ENCODE peak calls at places on chromosomes 13 and 19, in ten cellular contexts. E is PC-9; F is heart left ventricle; J is RWPE1; Z is substantia nigra; U is body of pancreas; G is CD8-positive, alpha-beta T cell; M is CD4-positive, CD25-positive, alpha-beta regulatory T cell; W is tibial artery; H is adrenal gland. Q is an unnamed sample.
A peak's percentile ranks its signal among the peaks of the same experiment; 100 is the strongest.

GRCh38 chr19:55315956-55316525 is 9.1 kb downstream of the TMEM150B start:
- DNase-seq in E (no peak), F (no peak), J (peak; percentile 36), Z (no peak), U (no peak), G (no peak), M (no peak), W (no peak), H (no peak), Q (no peak)

GRCh38 chr19:15323496-15324235 is 8.7 kb downstream of the BRD4 start:
- DNase-seq in E (no peak), F (no peak), J (peak; percentile 45), Z (no peak), U (peak; percentile 73), G (no peak), M (no peak), W (peak; percentile 86), H (peak; percentile 77), Q (peak; percentile 45)

GRCh38 chr19:53908106-53908932 is 759 bp upstream of the CACNG7 start:
- DNase-seq in E (peak; percentile 31), F (no peak), J (peak; percentile 39), Z (peak; percentile 89), U (peak; percentile 27), G (no peak), M (peak; percentile 18), W (no peak), H (no peak), Q (peak; percentile 36)

GRCh38 chr13:33303885-33304284 is 18.3 kb upstream of the STARD13 start:
- DNase-seq in E (no peak), F (no peak), J (no peak), Z (no peak), U (no peak), G (no peak), M (no peak), W (no peak), H (no peak), Q (no peak)

GRCh38 chr19:57830071-57830602 is at the start of gene ZNF587B:
- DNase-seq in E (peak; percentile 47), F (peak; percentile 79), J (no peak), Z (peak; percentile 38), U (peak; percentile 64), G (no peak), M (no peak), W (peak; percentile 78), H (peak; percentile 49), Q (peak; percentile 78)

GRCh38 chr13:114064516-114065140 is 67.8 kb downstream of the RASA3 start:
- DNase-seq in E (peak; percentile 44), F (peak; percentile 64), J (peak; percentile 35), Z (peak; percentile 83), U (no peak), G (no peak), M (no peak), W (no peak), H (peak; percentile 41), Q (no peak)

GRCh38 chr19:8423821-8424223 is 10.7 kb downstream of the MARCHF2 start:
- DNase-seq in E (peak; percentile 91), F (peak; percentile 94), J (peak; percentile 82), Z (peak; percentile 38), U (peak; percentile 90), G (no peak), M (no peak), W (peak; percentile 98), H (peak; percentile 98), Q (peak; percentile 96)

GRCh38 chr13:26062853-26063444 is 11.1 kb upstream of the SHISA2 start:
- DNase-seq in E (no peak), F (no peak), J (peak; percentile 50), Z (peak; percentile 22), U (peak; percentile 47), G (no peak), M (peak; percentile 51), W (no peak), H (peak; percentile 23), Q (no peak)

GRCh38 chr13:98997738-98998641 is 20.1 kb upstream of the DOCK9 start:
- DNase-seq in E (peak; percentile 63), F (no peak), J (peak; percentile 85), Z (no peak), U (no peak), G (no peak), M (no peak), W (no peak), H (peak; percentile 50), Q (no peak)

GRCh38 chr13:24071423-24072075 is 89.0 kb upstream of the SPATA13 start:
- DNase-seq in E (no peak), F (no peak), J (no peak), Z (no peak), U (no peak), G (no peak), M (no peak), W (no peak), H (no peak), Q (no peak)

GRCh38 chr13:97567510-97568243 is 133.7 kb downstream of the RAP2A start:
- DNase-seq in E (peak; percentile 74), F (no peak), J (peak; percentile 59), Z (no peak), U (peak; percentile 63), G (no peak), M (no peak), W (peak; percentile 66), H (no peak), Q (no peak)

GRCh38 chr13:73220966-73221720 is 162.3 kb downstream of the KLF5 start:
- DNase-seq in E (no peak), F (no peak), J (no peak), Z (no peak), U (no peak), G (no peak), M (no peak), W (no peak), H (no peak), Q (no peak)

DNA sequence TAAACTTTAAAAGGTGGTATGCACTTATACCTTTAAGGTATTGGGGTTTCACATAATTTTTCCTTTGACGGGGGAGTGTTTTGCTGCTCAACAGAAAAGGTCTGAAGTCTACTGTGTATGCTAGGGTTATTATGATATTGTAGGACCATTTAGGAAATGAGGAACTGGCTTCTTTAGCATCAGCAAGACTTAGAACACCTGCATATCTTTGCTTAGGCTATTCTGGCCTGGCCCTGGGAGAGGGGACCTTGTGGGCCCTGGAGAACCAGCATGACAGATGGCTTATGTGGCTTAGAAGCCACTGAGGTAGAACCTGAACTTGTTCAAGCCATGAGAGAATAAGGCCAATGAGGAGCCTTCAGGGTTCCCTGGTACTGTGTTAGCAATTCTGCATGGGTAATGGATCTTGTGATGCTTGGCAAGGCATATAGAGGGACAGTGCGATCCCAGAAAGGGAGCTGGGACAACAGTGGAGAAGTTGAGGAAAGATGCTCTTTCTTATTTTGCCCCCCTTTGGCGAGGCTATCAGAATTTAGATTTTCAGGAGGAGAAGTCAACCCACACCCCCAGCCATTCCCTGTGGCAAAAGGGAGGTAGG is 4.3 kb downstream of the RGCC start:
- DNase-seq in E (no peak), F (no peak), J (no peak), Z (no peak), U (no peak), G (no peak), M (peak; percentile 15), W (no peak), H (no peak), Q (no peak)
- H3K27ac ChIP-seq in E (no peak overlapping the region), F (peak overlapping the region; percentile 89), J (no peak overlapping the region), Z (peak overlapping the region; percentile 74), U (no peak overlapping the region), G (peak overlapping the region; percentile 9), M (peak overlapping the region; percentile 94), W (no peak overlapping the region), H (no peak overlapping the region), Q (peak overlapping the region; percentile 35)

GRCh38 chr19:40341601-40342482 is 6.4 kb downstream of the C19orf47 start:
- DNase-seq in E (no peak), F (peak; percentile 82), J (no peak), Z (peak; percentile 38), U (no peak), G (no peak), M (no peak), W (peak; percentile 87), H (peak; percentile 53), Q (peak; percentile 75)

GRCh38 chr19:40344422-40344821 is 3.8 kb downstream of the C19orf47 start:
- DNase-seq in E (no peak), F (no peak), J (no peak), Z (no peak), U (no peak), G (no peak), M (no peak), W (no peak), H (no peak), Q (no peak)

GRCh38 chr19:40339018-40339728 is 9.0 kb downstream of the C19orf47 start:
- DNase-seq in E (no peak), F (no peak), J (no peak), Z (no peak), U (no peak), G (no peak), M (no peak), W (no peak), H (no peak), Q (no peak)

GRCh38 chr19:40347476-40348124 is 597 bp downstream of the C19orf47 start:
- DNase-seq in E (no peak), F (no peak), J (no peak), Z (no peak), U (no peak), G (no peak), M (no peak), W (no peak), H (no peak), Q (no peak)

GRCh38 chr19:40342644-40343311 is 5.4 kb downstream of the C19orf47 start:
- DNase-seq in E (no peak), F (no peak), J (no peak), Z (no peak), U (no peak), G (no peak), M (no peak), W (no peak), H (no peak), Q (no peak)
- H3K27ac ChIP-seq in E (no peak overlapping the region), F (peak overlapping the region; percentile 85), J (no peak overlapping the region), Z (peak overlapping the region; percentile 20), U (no peak overlapping the region), G (no peak overlapping the region), M (no peak overlapping the region), W (peak overlapping the region; percentile 85), H (peak overlapping the region; percentile 91), Q (peak overlapping the region; percentile 85)

DNA sequence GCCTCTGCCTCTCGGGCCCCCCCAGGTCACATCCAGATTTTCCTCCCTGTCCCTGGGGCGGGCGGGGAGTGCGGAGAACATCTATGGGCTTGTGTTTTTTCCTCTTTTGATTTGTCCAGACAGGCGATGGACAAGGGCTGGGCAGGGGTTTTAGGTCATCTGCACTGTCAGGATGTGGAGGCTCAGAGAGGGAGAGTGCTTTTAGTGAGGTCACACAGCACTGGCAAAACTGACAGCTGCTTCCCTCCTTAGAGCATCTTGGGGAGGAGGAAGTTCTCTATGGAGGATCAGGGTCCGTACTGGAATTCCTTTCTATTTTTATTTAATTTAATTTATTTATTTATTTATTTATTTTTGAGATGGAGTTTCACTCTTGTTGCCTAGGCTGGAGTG is 38.9 kb downstream of the NFIC start:
- DNase-seq in E (no peak), F (no peak), J (no peak), Z (no peak), U (no peak), G (no peak), M (no peak), W (no peak), H (no peak), Q (no peak)
- H3K27ac ChIP-seq in E (no peak overlapping the region), F (peak overlapping the region; percentile 100), J (peak overlapping the region; percentile 87), Z (peak overlapping the region; percentile 100), U (peak overlapping the region; percentile 100), G (no peak overlapping the region), M (no peak overlapping the region), W (peak overlapping the region; percentile 100), H (peak overlapping the region; percentile 100), Q (peak overlapping the region; percentile 100)

DNA sequence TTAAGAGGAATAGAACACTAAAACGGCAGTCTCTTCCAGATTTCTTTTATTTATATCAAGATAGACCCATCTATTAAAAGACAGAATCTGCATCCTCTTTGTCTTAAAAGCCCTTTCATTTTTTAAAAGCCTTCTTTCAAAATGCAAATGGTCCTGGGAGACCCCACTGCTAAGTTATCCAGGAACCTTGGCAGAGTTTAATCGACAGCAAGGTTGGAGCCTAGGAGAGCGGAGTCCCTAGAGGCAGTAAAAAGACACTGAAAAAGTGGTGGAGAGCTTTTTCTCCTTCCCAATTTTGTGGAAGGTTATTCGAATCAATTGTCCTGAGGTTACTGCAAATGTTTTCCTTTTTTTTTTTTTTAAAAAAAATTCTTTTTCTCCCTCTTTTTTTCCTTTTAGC is 294.7 kb downstream of the NALCN start:
- DNase-seq in E (no peak), F (no peak), J (no peak), Z (no peak), U (no peak), G (no peak), M (no peak), W (no peak), H (no peak), Q (no peak)
- H3K27ac ChIP-seq in E (no peak overlapping the region), F (no peak overlapping the region), J (no peak overlapping the region), Z (no peak overlapping the region), U (no peak overlapping the region), G (no peak overlapping the region), M (no peak overlapping the region), W (no peak overlapping the region), H (no peak overlapping the region), Q (no peak overlapping the region)

Q was measured in heart right ventricle.